ENCODE peak calls at places on chromosomes 2 and 18, in nine cellular contexts. One of them, this sample, is unnamed.

GRCh38 chr18:46148810-46149209 is 44.6 kb downstream of the HAUS1 start:
- DNase-seq in prostate gland: peak; percentile 21
- DNase-seq in heart right ventricle: no peak
- DNase-seq in BJ: no peak
- DNase-seq in epithelial cell of esophagus: peak; percentile 66
- DNase-seq in endodermal cell: peak; percentile 91
- DNase-seq in colonic mucosa: peak; percentile 42
- DNase-seq in bronchial epithelial cell: peak; percentile 61
- DNase-seq in fibroblast of mammary gland: peak; percentile 64
- DNase-seq in this sample: peak; percentile 52

GRCh38 chr2:233350708-233351107 is 3.6 kb upstream of the DGKD start:
- DNase-seq in prostate gland: peak; percentile 16
- DNase-seq in heart right ventricle: no peak
- DNase-seq in endodermal cell: no peak
- DNase-seq in fibroblast of mammary gland: peak; percentile 90
- DNase-seq in colonic mucosa: peak; percentile 60
- DNase-seq in bronchial epithelial cell: peak; percentile 97
- DNase-seq in epithelial cell of esophagus: peak; percentile 95
- DNase-seq in BJ: peak; percentile 79
- DNase-seq in this sample: no peak

GRCh38 chr18:48555465-48555995 is 16.7 kb downstream of the CTIF start:
- DNase-seq in BJ: no peak
- DNase-seq in epithelial cell of esophagus: no peak
- DNase-seq in prostate gland: no peak
- DNase-seq in endodermal cell: no peak
- DNase-seq in heart right ventricle: no peak
- DNase-seq in bronchial epithelial cell: no peak
- DNase-seq in colonic mucosa: no peak
- DNase-seq in fibroblast of mammary gland: no peak
- DNase-seq in this sample: no peak

GRCh38 chr2:178404380-178404767 is 46.6 kb downstream of the PRKRA start:
- DNase-seq in endodermal cell: no peak
- DNase-seq in epithelial cell of esophagus: peak; percentile 76
- DNase-seq in prostate gland: no peak
- DNase-seq in colonic mucosa: peak; percentile 24
- DNase-seq in bronchial epithelial cell: peak; percentile 70
- DNase-seq in BJ: peak; percentile 55
- DNase-seq in fibroblast of mammary gland: peak; percentile 90
- DNase-seq in heart right ventricle: no peak
- DNase-seq in this sample: peak; percentile 72

GRCh38 chr2:213086050-213086449 is 65.4 kb downstream of the IKZF2 start:
- DNase-seq in BJ: no peak
- DNase-seq in endodermal cell: no peak
- DNase-seq in bronchial epithelial cell: no peak
- DNase-seq in epithelial cell of esophagus: no peak
- DNase-seq in colonic mucosa: no peak
- DNase-seq in fibroblast of mammary gland: no peak
- DNase-seq in prostate gland: no peak
- DNase-seq in heart right ventricle: no peak
- DNase-seq in this sample: no peak

GRCh38 chr2:216139884-216140283 is 30.7 kb downstream of the XRCC5 start:
- DNase-seq in fibroblast of mammary gland: no peak
- DNase-seq in endodermal cell: peak; percentile 65
- DNase-seq in colonic mucosa: peak; percentile 24
- DNase-seq in heart right ventricle: no peak
- DNase-seq in epithelial cell of esophagus: peak; percentile 35
- DNase-seq in bronchial epithelial cell: peak; percentile 41
- DNase-seq in prostate gland: no peak
- DNase-seq in BJ: no peak
- DNase-seq in this sample: peak; percentile 11

GRCh38 chr2:46547223-46548102 is 68.1 kb downstream of the TMEM247 start:
- DNase-seq in endodermal cell: peak; percentile 20
- DNase-seq in heart right ventricle: peak; percentile 52
- DNase-seq in bronchial epithelial cell: no peak
- DNase-seq in prostate gland: no peak
- DNase-seq in fibroblast of mammary gland: no peak
- DNase-seq in colonic mucosa: peak; percentile 33
- DNase-seq in epithelial cell of esophagus: no peak
- DNase-seq in BJ: no peak
- DNase-seq in this sample: no peak

GRCh38 chr2:19048593-19049264 is 309.7 kb downstream of the OSR1 start:
- DNase-seq in colonic mucosa: peak; percentile 76
- DNase-seq in endodermal cell: no peak
- DNase-seq in BJ: no peak
- DNase-seq in bronchial epithelial cell: peak; percentile 77
- DNase-seq in fibroblast of mammary gland: peak; percentile 45
- DNase-seq in prostate gland: peak; percentile 25
- DNase-seq in heart right ventricle: peak; percentile 20
- DNase-seq in epithelial cell of esophagus: peak; percentile 39
- DNase-seq in this sample: no peak

GRCh38 chr18:7808054-7808453 is 240.9 kb downstream of the PTPRM start:
- DNase-seq in bronchial epithelial cell: no peak
- DNase-seq in heart right ventricle: no peak
- DNase-seq in BJ: no peak
- DNase-seq in colonic mucosa: no peak
- DNase-seq in endodermal cell: no peak
- DNase-seq in prostate gland: no peak
- DNase-seq in epithelial cell of esophagus: no peak
- DNase-seq in fibroblast of mammary gland: no peak
- DNase-seq in this sample: no peak

GRCh38 chr2:31457651-31458050 is 43.1 kb upstream of the XDH start:
- DNase-seq in BJ: no peak
- DNase-seq in endodermal cell: no peak
- DNase-seq in epithelial cell of esophagus: no peak
- DNase-seq in heart right ventricle: no peak
- DNase-seq in bronchial epithelial cell: no peak
- DNase-seq in prostate gland: no peak
- DNase-seq in colonic mucosa: no peak
- DNase-seq in fibroblast of mammary gland: no peak
- DNase-seq in this sample: no peak

GRCh38 chr2:185130685-185131084 is 532.4 kb downstream of the ZNF804A start:
- DNase-seq in colonic mucosa: no peak
- DNase-seq in endodermal cell: no peak
- DNase-seq in fibroblast of mammary gland: no peak
- DNase-seq in heart right ventricle: no peak
- DNase-seq in bronchial epithelial cell: no peak
- DNase-seq in prostate gland: no peak
- DNase-seq in BJ: no peak
- DNase-seq in epithelial cell of esophagus: no peak
- DNase-seq in this sample: no peak

GRCh38 chr2:174076040-174076439 is 110.9 kb upstream of the SP3 start:
- DNase-seq in heart right ventricle: no peak
- DNase-seq in bronchial epithelial cell: peak; percentile 78
- DNase-seq in prostate gland: no peak
- DNase-seq in epithelial cell of esophagus: peak; percentile 89
- DNase-seq in endodermal cell: no peak
- DNase-seq in BJ: no peak
- DNase-seq in colonic mucosa: no peak
- DNase-seq in fibroblast of mammary gland: no peak
- DNase-seq in this sample: no peak

GRCh38 chr2:174080672-174081121 is 115.5 kb upstream of the SP3 start:
- DNase-seq in bronchial epithelial cell: no peak
- DNase-seq in colonic mucosa: no peak
- DNase-seq in endodermal cell: no peak
- DNase-seq in prostate gland: no peak
- DNase-seq in BJ: no peak
- DNase-seq in epithelial cell of esophagus: no peak
- DNase-seq in heart right ventricle: no peak
- DNase-seq in fibroblast of mammary gland: no peak
- DNase-seq in this sample: no peak

GRCh38 chr2:174076948-174077347 is 111.8 kb upstream of the SP3 start:
- DNase-seq in fibroblast of mammary gland: no peak
- DNase-seq in endodermal cell: no peak
- DNase-seq in colonic mucosa: no peak
- DNase-seq in bronchial epithelial cell: no peak
- DNase-seq in epithelial cell of esophagus: no peak
- DNase-seq in prostate gland: no peak
- DNase-seq in heart right ventricle: no peak
- DNase-seq in BJ: no peak
- DNase-seq in this sample: no peak

GRCh38 chr2:174074831-174075230 is 109.7 kb upstream of the SP3 start:
- DNase-seq in prostate gland: no peak
- DNase-seq in epithelial cell of esophagus: no peak
- DNase-seq in endodermal cell: no peak
- DNase-seq in bronchial epithelial cell: no peak
- DNase-seq in colonic mucosa: no peak
- DNase-seq in heart right ventricle: no peak
- DNase-seq in fibroblast of mammary gland: no peak
- DNase-seq in BJ: no peak
- DNase-seq in this sample: no peak

GRCh38 chr2:174078275-174078674 is 113.1 kb upstream of the SP3 start:
- DNase-seq in colonic mucosa: no peak
- DNase-seq in prostate gland: no peak
- DNase-seq in endodermal cell: no peak
- DNase-seq in bronchial epithelial cell: no peak
- DNase-seq in epithelial cell of esophagus: no peak
- DNase-seq in BJ: no peak
- DNase-seq in heart right ventricle: no peak
- DNase-seq in fibroblast of mammary gland: peak; percentile 34
- DNase-seq in this sample: no peak
- TF ChIP-seq CTCF in colonic mucosa: no peak
- TF ChIP-seq CTCF in prostate gland: no peak
- TF ChIP-seq CTCF in endodermal cell: peak; percentile 80
- TF ChIP-seq CTCF in bronchial epithelial cell: peak; percentile 18
- TF ChIP-seq CTCF in epithelial cell of esophagus: peak; percentile 38
- TF ChIP-seq CTCF in BJ: peak; percentile 54
- TF ChIP-seq CTCF in heart right ventricle: peak; percentile 62
- TF ChIP-seq CTCF in fibroblast of mammary gland: peak; percentile 61
- TF ChIP-seq CTCF in this sample: peak; percentile 38

DNA sequence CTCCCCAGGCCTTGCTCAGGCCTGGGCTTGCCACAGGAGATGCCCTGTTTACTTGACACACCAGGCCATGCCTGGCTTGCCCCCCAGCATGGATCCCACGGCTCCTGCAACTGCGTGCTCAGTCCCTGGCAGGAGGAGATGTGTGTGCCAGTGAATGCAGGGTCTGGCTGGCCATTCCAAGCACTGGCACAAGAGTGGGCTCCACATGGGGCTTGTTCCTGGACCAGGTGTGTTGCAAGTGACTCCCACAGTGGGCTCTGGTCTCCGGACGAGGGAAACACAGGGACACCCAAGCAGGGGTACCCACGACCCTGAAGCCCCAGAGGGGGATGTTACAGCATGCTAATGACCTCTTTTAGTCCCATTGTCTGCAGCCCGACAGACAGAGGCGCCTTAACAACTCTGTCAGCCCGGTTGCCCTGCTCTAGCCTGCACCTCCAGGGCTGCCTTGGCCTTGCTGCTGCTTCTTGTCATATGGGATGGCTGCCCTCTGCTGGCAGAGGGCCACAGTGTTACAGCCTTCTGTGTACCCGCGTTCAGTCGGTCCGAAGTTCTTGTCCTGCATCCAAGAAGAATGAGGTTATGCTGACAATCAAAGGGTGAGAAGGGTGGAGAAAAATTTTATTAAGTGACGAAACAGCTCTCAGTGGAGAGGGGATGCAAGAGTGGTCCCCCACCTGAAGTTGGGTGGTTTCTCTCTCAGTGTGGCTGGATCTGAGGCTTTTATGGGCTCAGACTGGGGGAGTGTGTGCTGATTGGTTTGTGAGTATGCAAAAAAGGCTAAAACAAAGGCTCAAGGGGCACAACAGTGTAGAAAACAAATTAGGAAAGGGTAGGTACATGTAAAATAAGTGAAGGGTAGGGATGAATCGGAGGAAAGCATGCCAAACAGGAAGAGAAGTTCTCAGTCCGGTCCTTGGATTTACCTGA is 180.4 kb downstream of the MBD5 start:
- DNase-seq in bronchial epithelial cell: peak; percentile 40
- DNase-seq in endodermal cell: peak; percentile 96
- DNase-seq in heart right ventricle: peak; percentile 26
- DNase-seq in colonic mucosa: peak; percentile 28
- DNase-seq in fibroblast of mammary gland: peak; percentile 50
- DNase-seq in BJ: no peak
- DNase-seq in epithelial cell of esophagus: peak; percentile 70
- DNase-seq in prostate gland: peak; percentile 5
- DNase-seq in this sample: no peak
- TF ChIP-seq CTCF in bronchial epithelial cell: peak; percentile 56
- TF ChIP-seq CTCF in endodermal cell: peak; percentile 90
- TF ChIP-seq CTCF in heart right ventricle: peak; percentile 32
- TF ChIP-seq CTCF in colonic mucosa: peak; percentile 47
- TF ChIP-seq CTCF in fibroblast of mammary gland: peak; percentile 36
- TF ChIP-seq CTCF in BJ: peak; percentile 47
- TF ChIP-seq CTCF in epithelial cell of esophagus: peak; percentile 58
- TF ChIP-seq CTCF in prostate gland: no peak
- TF ChIP-seq CTCF in this sample: peak; percentile 42

GRCh38 chr2:68943581-68944568 is 8.8 kb downstream of the GKN2 start:
- DNase-seq in fibroblast of mammary gland: peak; percentile 56
- DNase-seq in BJ: no peak
- DNase-seq in colonic mucosa: peak; percentile 65
- DNase-seq in prostate gland: peak; percentile 63
- DNase-seq in bronchial epithelial cell: peak; percentile 54
- DNase-seq in heart right ventricle: peak; percentile 15
- DNase-seq in endodermal cell: peak; percentile 92
- DNase-seq in epithelial cell of esophagus: peak; percentile 61
- DNase-seq in this sample: peak; percentile 55
- TF ChIP-seq CTCF in fibroblast of mammary gland: peak; percentile 78
- TF ChIP-seq CTCF in BJ: peak; percentile 79
- TF ChIP-seq CTCF in colonic mucosa: peak; percentile 75
- TF ChIP-seq CTCF in prostate gland: peak; percentile 47
- TF ChIP-seq CTCF in bronchial epithelial cell: peak; percentile 83
- TF ChIP-seq CTCF in heart right ventricle: peak; percentile 81
- TF ChIP-seq CTCF in endodermal cell: peak; percentile 88
- TF ChIP-seq CTCF in epithelial cell of esophagus: peak; percentile 89
- TF ChIP-seq CTCF in this sample: peak; percentile 79

GRCh38 chr2:168849610-168850009 is 40.6 kb downstream of the SPC25 start:
- DNase-seq in heart right ventricle: no peak
- DNase-seq in colonic mucosa: peak; percentile 55
- DNase-seq in bronchial epithelial cell: no peak
- DNase-seq in epithelial cell of esophagus: peak; percentile 11
- DNase-seq in endodermal cell: peak; percentile 69
- DNase-seq in prostate gland: no peak
- DNase-seq in fibroblast of mammary gland: peak; percentile 29
- DNase-seq in BJ: no peak
- DNase-seq in this sample: no peak
- TF ChIP-seq CTCF in heart right ventricle: peak; percentile 50
- TF ChIP-seq CTCF in colonic mucosa: peak; percentile 32
- TF ChIP-seq CTCF in bronchial epithelial cell: no peak
- TF ChIP-seq CTCF in epithelial cell of esophagus: peak; percentile 13
- TF ChIP-seq CTCF in endodermal cell: peak; percentile 74
- TF ChIP-seq CTCF in prostate gland: no peak
- TF ChIP-seq CTCF in fibroblast of mammary gland: peak; percentile 7
- TF ChIP-seq CTCF in BJ: peak; percentile 8
- TF ChIP-seq CTCF in this sample: no peak

DNA sequence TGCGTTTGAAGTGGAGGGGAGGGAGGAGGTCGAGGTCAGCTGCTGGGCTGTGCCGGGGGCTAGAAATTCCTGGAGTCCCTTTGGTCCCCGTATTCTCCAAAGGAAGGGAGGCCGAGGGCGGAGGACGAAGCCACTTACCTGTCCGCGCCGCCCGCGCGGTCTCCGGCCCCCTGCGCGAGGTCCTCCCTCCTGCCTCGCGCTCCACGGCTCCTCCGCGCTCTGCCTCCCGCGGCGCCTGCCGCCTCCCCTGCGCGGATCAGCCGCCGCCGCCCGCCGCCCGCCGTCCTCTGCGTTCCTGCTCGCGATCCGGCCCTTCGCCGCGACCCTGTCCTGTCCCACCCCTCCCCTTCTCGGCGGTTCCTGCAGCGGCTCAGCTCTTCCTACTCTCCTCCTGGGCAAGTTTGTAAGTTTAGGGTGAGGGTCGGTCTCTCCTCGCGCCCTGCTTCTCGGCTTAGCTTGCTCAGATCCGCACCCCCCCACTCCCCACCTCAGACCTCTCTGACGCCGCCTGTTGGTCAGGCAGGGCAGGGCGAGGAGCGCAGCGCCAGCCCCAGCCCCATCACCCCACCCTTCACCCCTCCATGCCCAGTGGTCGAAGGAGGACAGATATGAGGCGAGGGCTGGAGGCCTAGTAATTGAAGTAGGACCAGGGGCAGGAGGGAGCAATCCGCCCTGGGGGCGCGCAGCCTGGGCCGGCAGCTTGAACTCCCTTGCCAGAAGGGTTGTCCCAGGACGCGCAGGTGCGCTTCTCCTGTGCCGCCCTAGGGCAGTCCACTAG is 9.7 kb upstream of the SKOR2 start:
- DNase-seq in heart right ventricle: no peak
- DNase-seq in BJ: no peak
- DNase-seq in colonic mucosa: no peak
- DNase-seq in epithelial cell of esophagus: no peak
- DNase-seq in bronchial epithelial cell: no peak
- DNase-seq in fibroblast of mammary gland: no peak
- DNase-seq in prostate gland: no peak
- DNase-seq in endodermal cell: peak; percentile 84
- DNase-seq in this sample: no peak
- TF ChIP-seq CTCF in heart right ventricle: no peak
- TF ChIP-seq CTCF in BJ: no peak
- TF ChIP-seq CTCF in colonic mucosa: no peak
- TF ChIP-seq CTCF in epithelial cell of esophagus: no peak
- TF ChIP-seq CTCF in bronchial epithelial cell: no peak
- TF ChIP-seq CTCF in fibroblast of mammary gland: no peak
- TF ChIP-seq CTCF in prostate gland: no peak
- TF ChIP-seq CTCF in endodermal cell: peak; percentile 70
- TF ChIP-seq CTCF in this sample: no peak